ENCODE peak calls at places on chromosomes 1 and 21, in five cellular contexts. One of them, this sample, is unnamed.

GRCh38 chr1:85289207-85289847 is 12.9 kb upstream of the BCL10 start:
- DNase-seq in AG09309: peak
- DNase-seq in GM13976: no peak
- DNase-seq in CD8-positive, alpha-beta memory T cell: no peak
- DNase-seq in HEK293T: no peak
- DNase-seq in this sample: no peak

GRCh38 chr1:164380893-164381292 is 178.1 kb upstream of the PBX1 start:
- DNase-seq in GM13976: no peak
- DNase-seq in HEK293T: peak
- DNase-seq in AG09309: peak
- DNase-seq in CD8-positive, alpha-beta memory T cell: no peak
- DNase-seq in this sample: no peak

GRCh38 chr1:232570007-232570406 is 59.9 kb downstream of the SIPA1L2 start:
- DNase-seq in CD8-positive, alpha-beta memory T cell: no peak
- DNase-seq in HEK293T: no peak
- DNase-seq in AG09309: no peak
- DNase-seq in GM13976: no peak
- DNase-seq in this sample: no peak

GRCh38 chr1:34876406-34876805 is 16.9 kb upstream of the SMIM12 start:
- DNase-seq in CD8-positive, alpha-beta memory T cell: no peak
- DNase-seq in AG09309: no peak
- DNase-seq in GM13976: no peak
- DNase-seq in HEK293T: no peak
- DNase-seq in this sample: no peak

GRCh38 chr1:17856496-17857108 is 101.5 kb downstream of the ACTL8 start:
- DNase-seq in CD8-positive, alpha-beta memory T cell: no peak
- DNase-seq in AG09309: no peak
- DNase-seq in GM13976: no peak
- DNase-seq in HEK293T: no peak
- DNase-seq in this sample: no peak

GRCh38 chr1:27588256-27589232 is 15.4 kb downstream of the AHDC1 start:
- DNase-seq in CD8-positive, alpha-beta memory T cell: no peak
- DNase-seq in AG09309: no peak
- DNase-seq in HEK293T: no peak
- DNase-seq in GM13976: no peak
- DNase-seq in this sample: no peak

GRCh38 chr1:207922554-207922953 is 11.6 kb upstream of the CD34 start:
- DNase-seq in AG09309: no peak
- DNase-seq in CD8-positive, alpha-beta memory T cell: no peak
- DNase-seq in GM13976: no peak
- DNase-seq in HEK293T: no peak
- DNase-seq in this sample: no peak

GRCh38 chr1:58841455-58841854 is 57.6 kb upstream of the JUN start:
- DNase-seq in CD8-positive, alpha-beta memory T cell: no peak
- DNase-seq in AG09309: no peak
- DNase-seq in HEK293T: peak
- DNase-seq in GM13976: no peak
- DNase-seq in this sample: no peak

GRCh38 chr1:114238066-114238465 is 84.4 kb upstream of the SYT6 start:
- DNase-seq in CD8-positive, alpha-beta memory T cell: no peak
- DNase-seq in GM13976: no peak
- DNase-seq in AG09309: no peak
- DNase-seq in HEK293T: no peak
- DNase-seq in this sample: no peak

GRCh38 chr21:44778094-44778493 is 23.5 kb downstream of the UBE2G2 start:
- DNase-seq in AG09309: no peak
- DNase-seq in HEK293T: no peak
- DNase-seq in GM13976: no peak
- DNase-seq in CD8-positive, alpha-beta memory T cell: no peak
- DNase-seq in this sample: no peak

GRCh38 chr1:184113251-184113650 is 61.7 kb downstream of the TSEN15 start:
- DNase-seq in CD8-positive, alpha-beta memory T cell: no peak
- DNase-seq in HEK293T: no peak
- DNase-seq in GM13976: no peak
- DNase-seq in AG09309: no peak
- DNase-seq in this sample: no peak

GRCh38 chr1:107670397-107670796 is 294.6 kb downstream of the VAV3 start:
- DNase-seq in GM13976: no peak
- DNase-seq in AG09309: no peak
- DNase-seq in CD8-positive, alpha-beta memory T cell: no peak
- DNase-seq in HEK293T: no peak
- DNase-seq in this sample: no peak

GRCh38 chr1:181485276-181486097 is 2.2 kb downstream of the CACNA1E start:
- DNase-seq in AG09309: no peak
- DNase-seq in CD8-positive, alpha-beta memory T cell: no peak
- DNase-seq in HEK293T: no peak
- DNase-seq in GM13976: peak
- DNase-seq in this sample: no peak

GRCh38 chr1:151790940-151791651 is 796 bp upstream of the TDRKH start:
- DNase-seq in AG09309: no peak
- DNase-seq in CD8-positive, alpha-beta memory T cell: no peak
- DNase-seq in GM13976: no peak
- DNase-seq in HEK293T: peak
- DNase-seq in this sample: peak

GRCh38 chr1:61056674-61057439 is 25.5 kb upstream of the NFIA start:
- DNase-seq in GM13976: no peak
- DNase-seq in HEK293T: no peak
- DNase-seq in AG09309: no peak
- DNase-seq in CD8-positive, alpha-beta memory T cell: peak
- DNase-seq in this sample: peak

GRCh38 chr1:213982814-213983588 is 4.8 kb upstream of the PROX1 start:
- DNase-seq in CD8-positive, alpha-beta memory T cell: no peak
- DNase-seq in HEK293T: peak
- DNase-seq in AG09309: no peak
- DNase-seq in GM13976: no peak
- DNase-seq in this sample: peak

GRCh38 chr1:25562101-25562927 is 18.9 kb downstream of the LDLRAP1 start:
- DNase-seq in CD8-positive, alpha-beta memory T cell: peak
- DNase-seq in AG09309: no peak
- DNase-seq in GM13976: peak
- DNase-seq in HEK293T: no peak
- DNase-seq in this sample: no peak

GRCh38 chr1:185244015-185244747 is 72.9 kb downstream of the IVNS1ABP start:
- DNase-seq in CD8-positive, alpha-beta memory T cell: no peak
- DNase-seq in HEK293T: no peak
- DNase-seq in GM13976: no peak
- DNase-seq in AG09309: peak
- DNase-seq in this sample: no peak

GRCh38 chr1:158717344-158717743 is 3.2 kb downstream of the OR6K3 start:
- DNase-seq in CD8-positive, alpha-beta memory T cell: no peak
- DNase-seq in GM13976: no peak
- DNase-seq in HEK293T: no peak
- DNase-seq in AG09309: no peak
- DNase-seq in this sample: no peak

GRCh38 chr1:6998267-6998666 is 213.0 kb downstream of the CAMTA1 start:
- DNase-seq in AG09309: no peak
- DNase-seq in CD8-positive, alpha-beta memory T cell: no peak
- DNase-seq in GM13976: no peak
- DNase-seq in HEK293T: peak
- DNase-seq in this sample: peak

GRCh38 chr21:14573244-14573643 is 27.1 kb upstream of the SAMSN1 start:
- DNase-seq in CD8-positive, alpha-beta memory T cell: no peak
- DNase-seq in HEK293T: no peak
- DNase-seq in GM13976: no peak
- DNase-seq in AG09309: no peak
- DNase-seq in this sample: no peak

GRCh38 chr1:225915538-225915991 is 8.5 kb downstream of the PYCR2 start:
- DNase-seq in HEK293T: no peak
- DNase-seq in CD8-positive, alpha-beta memory T cell: no peak
- DNase-seq in AG09309: no peak
- DNase-seq in GM13976: no peak
- DNase-seq in this sample: peak

GRCh38 chr21:38992737-38993136 is 187.0 kb downstream of the ETS2 start:
- DNase-seq in AG09309: no peak
- DNase-seq in HEK293T: no peak
- DNase-seq in GM13976: no peak
- DNase-seq in CD8-positive, alpha-beta memory T cell: no peak
- DNase-seq in this sample: no peak